ENCODE peak calls at places on chromosome 20, in seven cellular contexts. One of them, this sample, is unnamed. For H3K4me1, the result is how much of the 10 kb centered on the place peaks cover.

GRCh38 chr20:32263398-32263954 is 14.0 kb upstream of the KIF3B start:
- DNase-seq in stomach: no peak
- DNase-seq in GM23338: no peak
- DNase-seq in uterus: no peak
- DNase-seq in hepatocyte: no peak
- DNase-seq in left lung: no peak
- DNase-seq in heart right ventricle: no peak
- DNase-seq in this sample: no peak

GRCh38 chr20:51140671-51141070 is 117.8 kb upstream of the KCNG1 start:
- DNase-seq in uterus: no peak
- DNase-seq in hepatocyte: no peak
- DNase-seq in GM23338: no peak
- DNase-seq in heart right ventricle: no peak
- DNase-seq in left lung: no peak
- DNase-seq in stomach: no peak
- DNase-seq in this sample: no peak

GRCh38 chr20:49361872-49362663 is 84.2 kb upstream of the ZNFX1 start:
- DNase-seq in hepatocyte: no peak
- DNase-seq in GM23338: no peak
- DNase-seq in stomach: no peak
- DNase-seq in heart right ventricle: no peak
- DNase-seq in left lung: no peak
- DNase-seq in uterus: no peak
- DNase-seq in this sample: no peak

GRCh38 chr20:49701313-49701731 is 12.4 kb downstream of the B4GALT5 start:
- DNase-seq in heart right ventricle: no peak
- DNase-seq in uterus: no peak
- DNase-seq in stomach: no peak
- DNase-seq in hepatocyte: no peak
- DNase-seq in left lung: no peak
- DNase-seq in GM23338: no peak
- DNase-seq in this sample: no peak

GRCh38 chr20:25051386-25052155 is 6.4 kb downstream of the ACSS1 start:
- DNase-seq in hepatocyte: no peak
- DNase-seq in uterus: peak
- DNase-seq in left lung: peak
- DNase-seq in stomach: peak
- DNase-seq in GM23338: no peak
- DNase-seq in heart right ventricle: no peak
- DNase-seq in this sample: no peak

GRCh38 chr20:37378420-37378784 is 32.5 kb downstream of the SRC start:
- DNase-seq in GM23338: no peak
- DNase-seq in hepatocyte: no peak
- DNase-seq in left lung: peak
- DNase-seq in uterus: no peak
- DNase-seq in stomach: no peak
- DNase-seq in heart right ventricle: no peak
- DNase-seq in this sample: no peak

GRCh38 chr20:8476023-8476422 is 344.0 kb downstream of the PLCB1 start:
- DNase-seq in heart right ventricle: no peak
- DNase-seq in GM23338: no peak
- DNase-seq in uterus: no peak
- DNase-seq in hepatocyte: no peak
- DNase-seq in stomach: no peak
- DNase-seq in left lung: no peak
- DNase-seq in this sample: no peak

GRCh38 chr20:46164166-46164565 is 46.1 kb downstream of the CD40 start:
- DNase-seq in left lung: no peak
- DNase-seq in hepatocyte: no peak
- DNase-seq in uterus: no peak
- DNase-seq in heart right ventricle: no peak
- DNase-seq in stomach: no peak
- DNase-seq in GM23338: no peak
- DNase-seq in this sample: no peak

GRCh38 chr20:14991023-14991422 is 653.6 kb upstream of the FLRT3 start:
- DNase-seq in hepatocyte: peak
- DNase-seq in uterus: no peak
- DNase-seq in left lung: no peak
- DNase-seq in GM23338: no peak
- DNase-seq in stomach: no peak
- DNase-seq in heart right ventricle: no peak
- DNase-seq in this sample: no peak

GRCh38 chr20:21246143-21246542 is 57.0 kb upstream of the XRN2 start:
- DNase-seq in left lung: no peak
- DNase-seq in hepatocyte: no peak
- DNase-seq in uterus: no peak
- DNase-seq in stomach: no peak
- DNase-seq in GM23338: no peak
- DNase-seq in heart right ventricle: no peak
- DNase-seq in this sample: no peak

GRCh38 chr20:7770578-7770977 is 169.7 kb downstream of the HAO1 start:
- DNase-seq in stomach: no peak
- DNase-seq in hepatocyte: no peak
- DNase-seq in heart right ventricle: peak
- DNase-seq in uterus: no peak
- DNase-seq in GM23338: no peak
- DNase-seq in left lung: no peak
- DNase-seq in this sample: no peak

GRCh38 chr20:35014537-35014936 is 58.9 kb downstream of the MYH7B start:
- DNase-seq in GM23338: no peak
- DNase-seq in heart right ventricle: no peak
- DNase-seq in stomach: no peak
- DNase-seq in hepatocyte: no peak
- DNase-seq in uterus: no peak
- DNase-seq in left lung: no peak
- DNase-seq in this sample: no peak

GRCh38 chr20:16922834-16923233 is 174.7 kb downstream of the OTOR start:
- DNase-seq in stomach: no peak
- DNase-seq in uterus: no peak
- DNase-seq in GM23338: no peak
- DNase-seq in left lung: no peak
- DNase-seq in heart right ventricle: no peak
- DNase-seq in hepatocyte: peak
- DNase-seq in this sample: no peak

GRCh38 chr20:48879609-48880008 is 41.9 kb upstream of the ARFGEF2 start:
- DNase-seq in heart right ventricle: no peak
- DNase-seq in GM23338: no peak
- DNase-seq in stomach: no peak
- DNase-seq in left lung: no peak
- DNase-seq in hepatocyte: no peak
- DNase-seq in uterus: no peak
- DNase-seq in this sample: no peak

GRCh38 chr20:48142258-48142657 is 357.0 kb upstream of the SULF2 start:
- DNase-seq in stomach: no peak
- DNase-seq in hepatocyte: no peak
- DNase-seq in uterus: no peak
- DNase-seq in heart right ventricle: no peak
- DNase-seq in left lung: peak
- DNase-seq in GM23338: no peak
- DNase-seq in this sample: no peak

GRCh38 chr20:43849496-43850197 is 65.0 kb upstream of the TOX2 start:
- DNase-seq in left lung: no peak
- DNase-seq in heart right ventricle: no peak
- DNase-seq in hepatocyte: peak
- DNase-seq in stomach: no peak
- DNase-seq in GM23338: no peak
- DNase-seq in uterus: no peak
- DNase-seq in this sample: no peak
- H3K4me1 ChIP-seq in left lung: under half
- H3K4me1 ChIP-seq in heart right ventricle: under half
- H3K4me1 ChIP-seq in hepatocyte: under half
- H3K4me1 ChIP-seq in stomach: under half
- H3K4me1 ChIP-seq in GM23338: under half
- H3K4me1 ChIP-seq in uterus: under half
- H3K4me1 ChIP-seq in this sample: under half

DNA sequence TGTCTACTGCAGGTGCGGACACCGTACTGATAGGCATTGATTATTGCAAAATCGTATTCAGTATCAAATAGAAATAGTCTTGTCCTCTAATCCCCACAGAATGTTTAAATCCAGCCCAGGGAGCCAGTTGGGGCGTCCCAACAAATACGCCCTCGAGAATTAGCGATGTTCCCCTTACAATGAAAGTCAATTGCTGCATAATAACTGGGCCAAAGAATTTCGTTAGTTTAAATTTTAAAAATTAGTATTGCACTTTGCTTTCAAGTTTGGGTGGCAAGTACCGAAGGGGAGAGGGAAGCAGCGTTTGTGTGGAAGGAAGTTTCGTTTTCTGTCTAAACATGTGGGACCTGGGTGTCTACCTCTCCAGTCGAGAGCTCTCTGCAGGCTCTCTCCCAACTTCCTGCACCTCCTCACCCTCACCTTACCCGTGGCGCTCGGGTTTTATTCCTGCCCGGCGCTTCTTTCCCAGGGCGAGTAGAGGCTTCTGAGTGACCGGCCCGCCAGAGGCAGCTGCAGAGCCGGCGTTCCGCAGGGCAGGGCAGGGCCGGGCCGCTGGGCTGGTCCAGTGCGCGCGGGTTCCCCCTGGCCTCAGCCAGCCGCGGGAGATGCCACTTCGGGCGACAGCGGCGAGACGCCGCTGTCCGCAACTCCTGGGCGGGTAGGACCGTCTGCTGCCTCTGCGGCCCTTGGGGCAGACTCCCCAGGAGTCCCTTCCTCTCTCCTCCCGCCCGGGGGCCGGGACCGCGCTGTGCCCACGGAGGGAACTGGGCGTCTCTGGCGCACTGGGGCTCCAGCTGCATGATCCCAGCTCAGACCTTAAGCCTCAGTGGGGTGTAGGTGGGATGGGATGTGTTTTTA is 862 bp upstream of the TFAP2C start:
- DNase-seq in left lung: peak
- DNase-seq in stomach: no peak
- DNase-seq in uterus: no peak
- DNase-seq in GM23338: peak
- DNase-seq in hepatocyte: peak
- DNase-seq in heart right ventricle: no peak
- DNase-seq in this sample: no peak
- H3K4me3 ChIP-seq in left lung: peak
- H3K4me3 ChIP-seq in stomach: peak
- H3K4me3 ChIP-seq in uterus: peak
- H3K4me3 ChIP-seq in GM23338: peak
- H3K4me3 ChIP-seq in hepatocyte: no peak
- H3K4me3 ChIP-seq in heart right ventricle: peak
- H3K4me3 ChIP-seq in this sample: no peak

DNA sequence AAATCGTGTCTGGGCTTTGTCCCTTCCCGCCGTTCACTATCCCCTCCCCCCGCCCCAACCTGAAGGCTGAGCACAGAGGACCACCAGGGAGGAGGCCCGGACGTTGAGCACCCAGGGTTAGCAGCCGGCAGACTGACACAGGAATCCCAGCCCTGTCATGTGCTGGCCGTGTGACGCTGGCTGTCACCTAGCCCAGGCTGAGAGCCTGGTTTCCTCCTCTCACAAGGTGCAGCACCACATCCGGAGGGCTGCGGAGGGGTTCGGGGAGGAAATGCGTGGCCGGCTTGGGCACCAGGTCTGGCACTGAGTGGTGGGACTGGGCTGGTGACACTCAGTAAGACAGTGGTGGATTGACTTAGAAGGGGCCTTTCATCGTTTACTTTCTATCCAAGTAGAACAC is 4.6 kb upstream of the LSM14B start:
- DNase-seq in stomach: peak
- DNase-seq in heart right ventricle: peak
- DNase-seq in GM23338: no peak
- DNase-seq in left lung: no peak
- DNase-seq in uterus: no peak
- DNase-seq in hepatocyte: no peak
- DNase-seq in this sample: peak
- H3K27ac ChIP-seq in stomach: no peak
- H3K27ac ChIP-seq in heart right ventricle: no peak
- H3K27ac ChIP-seq in GM23338: no peak
- H3K27ac ChIP-seq in left lung: no peak
- H3K27ac ChIP-seq in uterus: no peak
- H3K27ac ChIP-seq in hepatocyte: no peak
- H3K27ac ChIP-seq in this sample: no peak

GRCh38 chr20:5602346-5602745 is 147.9 kb upstream of the SHLD1 start:
- DNase-seq in GM23338: no peak
- DNase-seq in stomach: no peak
- DNase-seq in uterus: no peak
- DNase-seq in heart right ventricle: no peak
- DNase-seq in hepatocyte: no peak
- DNase-seq in left lung: no peak
- DNase-seq in this sample: no peak
- H3K4me1 ChIP-seq in GM23338: under half
- H3K4me1 ChIP-seq in stomach: under half
- H3K4me1 ChIP-seq in uterus: under half
- H3K4me1 ChIP-seq in heart right ventricle: under half
- H3K4me1 ChIP-seq in hepatocyte: under half
- H3K4me1 ChIP-seq in left lung: under half
- H3K4me1 ChIP-seq in this sample: under half

GRCh38 chr20:33568378-33569289 is 78.7 kb downstream of the CBFA2T2 start:
- DNase-seq in hepatocyte: peak
- DNase-seq in heart right ventricle: peak
- DNase-seq in GM23338: peak
- DNase-seq in left lung: no peak
- DNase-seq in uterus: no peak
- DNase-seq in stomach: no peak
- DNase-seq in this sample: peak
- H3K4me3 ChIP-seq in hepatocyte: no peak
- H3K4me3 ChIP-seq in heart right ventricle: no peak
- H3K4me3 ChIP-seq in GM23338: peak
- H3K4me3 ChIP-seq in left lung: no peak
- H3K4me3 ChIP-seq in uterus: no peak
- H3K4me3 ChIP-seq in stomach: no peak
- H3K4me3 ChIP-seq in this sample: no peak

DNA sequence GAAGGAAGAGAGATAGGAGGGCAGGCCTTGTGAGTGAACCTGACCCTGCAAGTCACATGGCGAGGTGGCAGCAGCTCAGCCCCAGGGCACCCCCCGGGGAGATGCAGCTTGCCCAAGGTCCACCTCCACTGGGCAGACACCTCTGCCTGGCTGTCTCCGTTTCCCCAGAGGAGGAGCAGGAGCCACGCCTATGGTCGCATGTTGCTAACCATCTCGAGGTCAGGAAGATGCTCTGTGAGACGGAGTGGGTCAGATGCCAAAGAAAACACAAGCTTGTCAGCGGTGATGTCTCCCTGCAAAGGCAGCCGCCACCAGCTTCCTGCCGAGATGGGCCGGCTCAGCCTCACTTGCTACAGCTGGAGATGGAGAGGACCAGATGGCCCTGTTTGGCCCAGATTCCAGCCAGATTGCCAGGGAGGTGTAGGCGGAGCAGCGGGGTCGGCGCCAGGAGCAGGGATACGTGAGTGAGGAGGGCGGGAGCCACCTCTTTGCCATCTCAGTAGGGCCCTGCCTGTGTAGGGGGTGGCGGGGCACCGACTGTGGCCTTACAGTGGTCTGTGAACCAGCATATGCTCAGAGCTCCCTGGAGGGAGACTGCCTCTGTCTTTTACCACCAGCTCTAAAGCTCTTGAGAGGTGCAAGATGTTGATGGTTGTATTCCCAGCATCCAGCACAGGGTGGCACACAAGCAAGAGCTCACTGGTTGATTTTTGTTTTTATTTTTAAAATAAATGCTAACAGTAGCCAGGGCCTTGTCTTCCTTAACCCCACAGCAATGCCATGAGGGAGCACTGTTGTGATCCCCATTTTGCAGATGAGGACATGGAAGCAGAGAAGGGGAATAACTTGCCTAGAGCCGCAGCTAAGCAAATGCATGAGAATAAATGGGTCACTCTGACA is 42.9 kb upstream of the FAM83D start:
- DNase-seq in GM23338: no peak
- DNase-seq in hepatocyte: no peak
- DNase-seq in stomach: no peak
- DNase-seq in left lung: no peak
- DNase-seq in uterus: no peak
- DNase-seq in heart right ventricle: peak
- DNase-seq in this sample: no peak
- H3K27ac ChIP-seq in GM23338: no peak
- H3K27ac ChIP-seq in hepatocyte: no peak
- H3K27ac ChIP-seq in stomach: no peak
- H3K27ac ChIP-seq in left lung: no peak
- H3K27ac ChIP-seq in uterus: no peak
- H3K27ac ChIP-seq in heart right ventricle: no peak
- H3K27ac ChIP-seq in this sample: peak

This sample was measured in small intestine.